ENCODE peak calls at places on chromosome 20, in five cellular contexts. One of them, this sample, is unnamed. For H3K4me1, the result is how much of the 10 kb centered on the place peaks cover.

GRCh38 chr20:2382833-2383232 is 2.1 kb downstream of the TGM6 start:
- DNase-seq in fibroblast of lung: no peak
- DNase-seq in effector memory CD4-positive, alpha-beta T cell: no peak
- DNase-seq in left lung: no peak
- DNase-seq in heart left ventricle: no peak
- DNase-seq in this sample: no peak

GRCh38 chr20:16864069-16864468 is 115.9 kb downstream of the OTOR start:
- DNase-seq in fibroblast of lung: no peak
- DNase-seq in left lung: no peak
- DNase-seq in heart left ventricle: peak
- DNase-seq in effector memory CD4-positive, alpha-beta T cell: no peak
- DNase-seq in this sample: no peak

GRCh38 chr20:62744761-62745160 is 36.1 kb downstream of the NTSR1 start:
- DNase-seq in heart left ventricle: no peak
- DNase-seq in effector memory CD4-positive, alpha-beta T cell: no peak
- DNase-seq in left lung: peak
- DNase-seq in fibroblast of lung: no peak
- DNase-seq in this sample: no peak

GRCh38 chr20:37295001-37295400 is 5.5 kb downstream of the MANBAL start:
- DNase-seq in fibroblast of lung: peak
- DNase-seq in left lung: no peak
- DNase-seq in effector memory CD4-positive, alpha-beta T cell: no peak
- DNase-seq in heart left ventricle: no peak
- DNase-seq in this sample: no peak

GRCh38 chr20:43665466-43666176 is 1.3 kb upstream of the MYBL2 start:
- DNase-seq in left lung: peak
- DNase-seq in heart left ventricle: no peak
- DNase-seq in fibroblast of lung: no peak
- DNase-seq in effector memory CD4-positive, alpha-beta T cell: no peak
- DNase-seq in this sample: no peak

GRCh38 chr20:54160269-54161007 is 13.3 kb downstream of the CYP24A1 start:
- DNase-seq in fibroblast of lung: no peak
- DNase-seq in heart left ventricle: no peak
- DNase-seq in left lung: no peak
- DNase-seq in effector memory CD4-positive, alpha-beta T cell: no peak
- DNase-seq in this sample: no peak

GRCh38 chr20:24578605-24579004 is 109.2 kb downstream of the SYNDIG1 start:
- DNase-seq in left lung: no peak
- DNase-seq in heart left ventricle: no peak
- DNase-seq in fibroblast of lung: no peak
- DNase-seq in effector memory CD4-positive, alpha-beta T cell: no peak
- DNase-seq in this sample: no peak

GRCh38 chr20:45501600-45501999 is 13.8 kb downstream of the SPINT3 start:
- DNase-seq in fibroblast of lung: no peak
- DNase-seq in heart left ventricle: no peak
- DNase-seq in left lung: no peak
- DNase-seq in effector memory CD4-positive, alpha-beta T cell: no peak
- DNase-seq in this sample: no peak

GRCh38 chr20:34907616-34908469 is 31.4 kb downstream of the ACSS2 start:
- DNase-seq in left lung: no peak
- DNase-seq in effector memory CD4-positive, alpha-beta T cell: no peak
- DNase-seq in fibroblast of lung: peak
- DNase-seq in heart left ventricle: peak
- DNase-seq in this sample: no peak

GRCh38 chr20:41138527-41139226 is 1.3 kb downstream of the PLCG1 start:
- DNase-seq in heart left ventricle: no peak
- DNase-seq in left lung: no peak
- DNase-seq in effector memory CD4-positive, alpha-beta T cell: no peak
- DNase-seq in fibroblast of lung: no peak
- DNase-seq in this sample: peak

GRCh38 chr20:6673071-6673470 is 94.4 kb upstream of the BMP2 start:
- DNase-seq in fibroblast of lung: no peak
- DNase-seq in effector memory CD4-positive, alpha-beta T cell: no peak
- DNase-seq in left lung: no peak
- DNase-seq in heart left ventricle: no peak
- DNase-seq in this sample: no peak

GRCh38 chr20:23131766-23132165 is 45.6 kb upstream of the CD93 start:
- DNase-seq in fibroblast of lung: no peak
- DNase-seq in left lung: no peak
- DNase-seq in heart left ventricle: peak
- DNase-seq in effector memory CD4-positive, alpha-beta T cell: no peak
- DNase-seq in this sample: no peak
- H3K4me1 ChIP-seq in fibroblast of lung: under half
- H3K4me1 ChIP-seq in left lung: half or more
- H3K4me1 ChIP-seq in heart left ventricle: half or more
- H3K4me1 ChIP-seq in effector memory CD4-positive, alpha-beta T cell: under half
- H3K4me1 ChIP-seq in this sample: under half

GRCh38 chr20:9053108-9053507 is 15.8 kb upstream of the PLCB4 start:
- DNase-seq in effector memory CD4-positive, alpha-beta T cell: no peak
- DNase-seq in fibroblast of lung: no peak
- DNase-seq in left lung: no peak
- DNase-seq in heart left ventricle: no peak
- DNase-seq in this sample: no peak

GRCh38 chr20:9054176-9054575 is 14.7 kb upstream of the PLCB4 start:
- DNase-seq in left lung: no peak
- DNase-seq in effector memory CD4-positive, alpha-beta T cell: no peak
- DNase-seq in fibroblast of lung: peak
- DNase-seq in heart left ventricle: no peak
- DNase-seq in this sample: no peak

GRCh38 chr20:9052136-9052535 is 16.8 kb upstream of the PLCB4 start:
- DNase-seq in fibroblast of lung: no peak
- DNase-seq in left lung: no peak
- DNase-seq in heart left ventricle: no peak
- DNase-seq in effector memory CD4-positive, alpha-beta T cell: no peak
- DNase-seq in this sample: no peak

DNA sequence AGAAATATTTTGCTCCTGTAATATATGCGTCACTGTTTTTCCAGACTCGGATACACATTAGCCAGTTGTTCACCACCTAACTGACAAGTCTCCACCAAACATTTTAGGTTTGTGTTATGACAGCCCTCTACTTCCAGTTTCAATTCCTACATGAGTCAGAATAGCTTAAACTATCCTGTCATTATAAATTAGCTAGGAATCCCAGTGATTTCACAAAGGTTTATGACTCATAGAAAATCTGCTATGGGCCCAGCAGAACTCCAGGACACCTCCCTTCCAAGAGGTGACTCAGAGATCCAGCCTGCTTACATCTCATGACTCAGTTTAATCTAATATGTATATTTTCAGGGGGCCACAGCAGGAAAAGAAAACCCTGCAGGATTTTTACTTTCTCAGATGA is 17.4 kb upstream of the PLCB4 start:
- DNase-seq in heart left ventricle: no peak
- DNase-seq in effector memory CD4-positive, alpha-beta T cell: no peak
- DNase-seq in left lung: no peak
- DNase-seq in fibroblast of lung: peak
- DNase-seq in this sample: no peak
- H3K4me3 ChIP-seq in heart left ventricle: no peak
- H3K4me3 ChIP-seq in effector memory CD4-positive, alpha-beta T cell: no peak
- H3K4me3 ChIP-seq in left lung: no peak
- H3K4me3 ChIP-seq in fibroblast of lung: no peak
- H3K4me3 ChIP-seq in this sample: no peak

DNA sequence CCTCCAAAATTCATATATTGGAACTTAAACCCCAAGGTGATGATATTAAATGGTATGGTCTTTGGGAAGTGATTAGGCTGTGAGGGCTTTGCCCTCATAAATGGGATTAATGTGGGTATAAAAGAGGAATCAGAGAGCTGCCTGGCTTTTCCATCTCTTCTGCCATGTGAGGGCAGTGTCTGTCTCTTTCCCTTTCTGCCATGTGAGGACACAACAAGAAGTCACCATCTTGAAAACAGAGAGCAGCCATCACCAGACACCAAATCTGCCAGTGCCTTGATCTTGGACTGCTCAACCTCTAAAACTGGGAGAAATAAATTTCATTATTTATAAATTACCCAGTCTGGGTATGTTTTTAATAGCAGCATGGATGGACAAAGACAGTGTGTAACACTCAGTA is 263.0 kb downstream of the PAX1 start:
- DNase-seq in effector memory CD4-positive, alpha-beta T cell: no peak
- DNase-seq in heart left ventricle: no peak
- DNase-seq in left lung: no peak
- DNase-seq in fibroblast of lung: no peak
- DNase-seq in this sample: no peak
- H3K4me1 ChIP-seq in effector memory CD4-positive, alpha-beta T cell: under half
- H3K4me1 ChIP-seq in heart left ventricle: under half
- H3K4me1 ChIP-seq in left lung: under half
- H3K4me1 ChIP-seq in fibroblast of lung: under half
- H3K4me1 ChIP-seq in this sample: under half

DNA sequence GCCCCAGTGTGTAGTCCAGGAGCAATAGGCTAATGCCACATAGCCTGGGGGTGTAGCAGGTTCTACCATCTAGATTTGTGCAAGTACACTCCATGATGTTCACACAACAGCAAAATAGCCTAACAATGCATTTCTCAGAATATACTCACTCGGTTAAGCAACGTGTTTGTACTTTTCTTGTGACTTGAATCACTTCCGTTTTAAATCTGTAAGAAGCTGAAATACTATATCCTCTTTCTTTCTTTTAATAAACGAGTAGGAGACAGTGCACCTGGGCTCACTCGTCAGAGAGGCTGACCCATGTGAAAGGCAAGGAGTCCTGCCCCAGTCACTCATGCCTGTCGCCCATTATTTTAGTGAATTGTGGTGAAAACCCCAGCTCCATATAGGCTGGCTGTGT is 201.6 kb downstream of the FOXA2 start:
- DNase-seq in heart left ventricle: no peak
- DNase-seq in effector memory CD4-positive, alpha-beta T cell: no peak
- DNase-seq in fibroblast of lung: no peak
- DNase-seq in left lung: no peak
- DNase-seq in this sample: no peak
- H3K4me3 ChIP-seq in heart left ventricle: no peak
- H3K4me3 ChIP-seq in effector memory CD4-positive, alpha-beta T cell: no peak
- H3K4me3 ChIP-seq in fibroblast of lung: no peak
- H3K4me3 ChIP-seq in left lung: no peak
- H3K4me3 ChIP-seq in this sample: no peak

GRCh38 chr20:20214757-20215275 is 153.1 kb upstream of the INSM1 start:
- DNase-seq in left lung: no peak
- DNase-seq in heart left ventricle: peak
- DNase-seq in fibroblast of lung: no peak
- DNase-seq in effector memory CD4-positive, alpha-beta T cell: no peak
- DNase-seq in this sample: no peak
- H3K4me1 ChIP-seq in left lung: under half
- H3K4me1 ChIP-seq in heart left ventricle: under half
- H3K4me1 ChIP-seq in fibroblast of lung: under half
- H3K4me1 ChIP-seq in effector memory CD4-positive, alpha-beta T cell: under half
- H3K4me1 ChIP-seq in this sample: under half

This sample was measured in mucosa of descending colon.